ENCODE peak calls at places on chromosomes 4 and X, in eight cellular contexts. One of them, this sample, is unnamed.

GRCh38 chr4:13656569-13656988 is 29.1 kb upstream of the BOD1L1 start:
- DNase-seq in progenitor cell of endocrine pancreas: peak
- DNase-seq in neural progenitor cell: peak
- DNase-seq in transverse colon: peak
- DNase-seq in type B pancreatic cell: no peak
- DNase-seq in lower leg skin: peak
- DNase-seq in kidney epithelial cell: no peak
- DNase-seq in Panc1: peak
- DNase-seq in this sample: peak

GRCh38 chr4:15482842-15483241 is 13.2 kb downstream of the CC2D2A start:
- DNase-seq in progenitor cell of endocrine pancreas: no peak
- DNase-seq in neural progenitor cell: no peak
- DNase-seq in transverse colon: no peak
- DNase-seq in type B pancreatic cell: no peak
- DNase-seq in lower leg skin: no peak
- DNase-seq in kidney epithelial cell: no peak
- DNase-seq in Panc1: no peak
- DNase-seq in this sample: no peak

GRCh38 chrX:129493643-129494042 is 29.6 kb downstream of the SMARCA1 start:
- DNase-seq in progenitor cell of endocrine pancreas: no peak
- DNase-seq in neural progenitor cell: no peak
- DNase-seq in transverse colon: no peak
- DNase-seq in type B pancreatic cell: no peak
- DNase-seq in lower leg skin: no peak
- DNase-seq in kidney epithelial cell: no peak
- DNase-seq in Panc1: no peak
- DNase-seq in this sample: no peak

GRCh38 chr4:104967034-104967401 is 179.7 kb upstream of the TET2 start:
- DNase-seq in progenitor cell of endocrine pancreas: no peak
- DNase-seq in neural progenitor cell: no peak
- DNase-seq in transverse colon: peak
- DNase-seq in type B pancreatic cell: no peak
- DNase-seq in lower leg skin: peak
- DNase-seq in kidney epithelial cell: no peak
- DNase-seq in Panc1: no peak
- DNase-seq in this sample: peak

GRCh38 chr4:57342406-57342805 is 232.2 kb upstream of the IGFBP7 start:
- DNase-seq in progenitor cell of endocrine pancreas: no peak
- DNase-seq in neural progenitor cell: no peak
- DNase-seq in transverse colon: no peak
- DNase-seq in type B pancreatic cell: no peak
- DNase-seq in lower leg skin: no peak
- DNase-seq in kidney epithelial cell: peak
- DNase-seq in Panc1: no peak
- DNase-seq in this sample: no peak

GRCh38 chr4:1328267-1329155 is 18.5 kb upstream of the UVSSA start:
- DNase-seq in progenitor cell of endocrine pancreas: no peak
- DNase-seq in neural progenitor cell: no peak
- DNase-seq in transverse colon: no peak
- DNase-seq in type B pancreatic cell: no peak
- DNase-seq in lower leg skin: no peak
- DNase-seq in kidney epithelial cell: no peak
- DNase-seq in Panc1: no peak
- DNase-seq in this sample: no peak

GRCh38 chr4:138053601-138054322 is 188.4 kb downstream of the SLC7A11 start:
- DNase-seq in progenitor cell of endocrine pancreas: no peak
- DNase-seq in neural progenitor cell: no peak
- DNase-seq in transverse colon: no peak
- DNase-seq in type B pancreatic cell: no peak
- DNase-seq in lower leg skin: no peak
- DNase-seq in kidney epithelial cell: peak
- DNase-seq in Panc1: peak
- DNase-seq in this sample: peak

GRCh38 chr4:4985036-4985435 is 34.2 kb downstream of the CYTL1 start:
- DNase-seq in progenitor cell of endocrine pancreas: no peak
- DNase-seq in neural progenitor cell: no peak
- DNase-seq in transverse colon: no peak
- DNase-seq in type B pancreatic cell: no peak
- DNase-seq in lower leg skin: no peak
- DNase-seq in kidney epithelial cell: no peak
- DNase-seq in Panc1: no peak
- DNase-seq in this sample: no peak

GRCh38 chr4:8340721-8341680 is 71.4 kb downstream of the HTRA3 start:
- DNase-seq in progenitor cell of endocrine pancreas: no peak
- DNase-seq in neural progenitor cell: no peak
- DNase-seq in transverse colon: peak
- DNase-seq in type B pancreatic cell: peak
- DNase-seq in lower leg skin: peak
- DNase-seq in kidney epithelial cell: no peak
- DNase-seq in Panc1: no peak
- DNase-seq in this sample: no peak

GRCh38 chr4:177853198-177853597 is 411.0 kb upstream of the AGA start:
- DNase-seq in progenitor cell of endocrine pancreas: no peak
- DNase-seq in neural progenitor cell: no peak
- DNase-seq in transverse colon: no peak
- DNase-seq in type B pancreatic cell: no peak
- DNase-seq in lower leg skin: no peak
- DNase-seq in kidney epithelial cell: no peak
- DNase-seq in Panc1: no peak
- DNase-seq in this sample: no peak

GRCh38 chr4:8747896-8748575 is 123.6 kb downstream of the HMX1 start:
- DNase-seq in progenitor cell of endocrine pancreas: no peak
- DNase-seq in neural progenitor cell: no peak
- DNase-seq in transverse colon: no peak
- DNase-seq in type B pancreatic cell: peak
- DNase-seq in lower leg skin: no peak
- DNase-seq in kidney epithelial cell: no peak
- DNase-seq in Panc1: no peak
- DNase-seq in this sample: no peak

GRCh38 chr4:141174457-141174856 is 41.2 kb upstream of the RNF150 start:
- DNase-seq in progenitor cell of endocrine pancreas: no peak
- DNase-seq in neural progenitor cell: no peak
- DNase-seq in transverse colon: no peak
- DNase-seq in type B pancreatic cell: no peak
- DNase-seq in lower leg skin: no peak
- DNase-seq in kidney epithelial cell: no peak
- DNase-seq in Panc1: no peak
- DNase-seq in this sample: no peak

GRCh38 chr4:152273343-152273742 is 262.5 kb downstream of the FBXW7 start:
- DNase-seq in progenitor cell of endocrine pancreas: no peak
- DNase-seq in neural progenitor cell: no peak
- DNase-seq in transverse colon: no peak
- DNase-seq in type B pancreatic cell: no peak
- DNase-seq in lower leg skin: no peak
- DNase-seq in kidney epithelial cell: no peak
- DNase-seq in Panc1: no peak
- DNase-seq in this sample: no peak

DNA sequence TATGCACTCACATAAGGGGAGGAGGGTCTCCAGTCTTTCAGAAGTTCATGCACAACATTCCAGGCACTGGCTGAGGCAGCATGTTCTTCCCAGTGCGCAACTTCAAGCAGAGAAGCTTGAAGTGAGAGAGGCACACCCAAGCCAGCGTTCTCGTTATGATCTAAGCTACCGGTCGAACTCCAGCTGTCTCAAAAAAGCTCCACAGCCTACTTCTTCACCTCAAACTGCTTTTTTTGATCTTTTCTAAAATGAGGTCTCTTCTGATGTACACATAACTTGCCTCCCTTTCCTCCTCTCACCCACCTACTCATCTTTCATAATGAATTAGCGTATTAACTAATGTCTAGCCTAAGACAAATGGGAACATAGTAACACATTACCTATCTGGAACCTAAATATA is 25.3 kb downstream of the GPC4 start:
- DNase-seq in progenitor cell of endocrine pancreas: no peak
- DNase-seq in neural progenitor cell: no peak
- DNase-seq in transverse colon: no peak
- DNase-seq in type B pancreatic cell: no peak
- DNase-seq in lower leg skin: no peak
- DNase-seq in kidney epithelial cell: no peak
- DNase-seq in Panc1: no peak
- DNase-seq in this sample: no peak
- TF ChIP-seq CTCF in progenitor cell of endocrine pancreas: no peak
- TF ChIP-seq CTCF in neural progenitor cell: no peak
- TF ChIP-seq CTCF in transverse colon: no peak
- TF ChIP-seq CTCF in type B pancreatic cell: no peak
- TF ChIP-seq CTCF in lower leg skin: no peak
- TF ChIP-seq CTCF in kidney epithelial cell: no peak
- TF ChIP-seq CTCF in Panc1: no peak
- TF ChIP-seq CTCF in this sample: no peak

GRCh38 chr4:7193040-7193958 is 961 bp downstream of the SORCS2 start:
- DNase-seq in progenitor cell of endocrine pancreas: no peak
- DNase-seq in neural progenitor cell: peak
- DNase-seq in transverse colon: no peak
- DNase-seq in type B pancreatic cell: no peak
- DNase-seq in lower leg skin: no peak
- DNase-seq in kidney epithelial cell: no peak
- DNase-seq in Panc1: no peak
- DNase-seq in this sample: no peak

GRCh38 chr4:7195138-7195510 is 2.8 kb downstream of the SORCS2 start:
- DNase-seq in progenitor cell of endocrine pancreas: no peak
- DNase-seq in neural progenitor cell: no peak
- DNase-seq in transverse colon: no peak
- DNase-seq in type B pancreatic cell: no peak
- DNase-seq in lower leg skin: no peak
- DNase-seq in kidney epithelial cell: no peak
- DNase-seq in Panc1: no peak
- DNase-seq in this sample: no peak

GRCh38 chr4:7195546-7196282 is 3.4 kb downstream of the SORCS2 start:
- DNase-seq in progenitor cell of endocrine pancreas: no peak
- DNase-seq in neural progenitor cell: no peak
- DNase-seq in transverse colon: no peak
- DNase-seq in type B pancreatic cell: peak
- DNase-seq in lower leg skin: no peak
- DNase-seq in kidney epithelial cell: no peak
- DNase-seq in Panc1: no peak
- DNase-seq in this sample: no peak

GRCh38 chr4:7196283-7196651 is 3.9 kb downstream of the SORCS2 start:
- DNase-seq in progenitor cell of endocrine pancreas: no peak
- DNase-seq in neural progenitor cell: no peak
- DNase-seq in transverse colon: no peak
- DNase-seq in type B pancreatic cell: no peak
- DNase-seq in lower leg skin: no peak
- DNase-seq in kidney epithelial cell: no peak
- DNase-seq in Panc1: no peak
- DNase-seq in this sample: no peak

DNA sequence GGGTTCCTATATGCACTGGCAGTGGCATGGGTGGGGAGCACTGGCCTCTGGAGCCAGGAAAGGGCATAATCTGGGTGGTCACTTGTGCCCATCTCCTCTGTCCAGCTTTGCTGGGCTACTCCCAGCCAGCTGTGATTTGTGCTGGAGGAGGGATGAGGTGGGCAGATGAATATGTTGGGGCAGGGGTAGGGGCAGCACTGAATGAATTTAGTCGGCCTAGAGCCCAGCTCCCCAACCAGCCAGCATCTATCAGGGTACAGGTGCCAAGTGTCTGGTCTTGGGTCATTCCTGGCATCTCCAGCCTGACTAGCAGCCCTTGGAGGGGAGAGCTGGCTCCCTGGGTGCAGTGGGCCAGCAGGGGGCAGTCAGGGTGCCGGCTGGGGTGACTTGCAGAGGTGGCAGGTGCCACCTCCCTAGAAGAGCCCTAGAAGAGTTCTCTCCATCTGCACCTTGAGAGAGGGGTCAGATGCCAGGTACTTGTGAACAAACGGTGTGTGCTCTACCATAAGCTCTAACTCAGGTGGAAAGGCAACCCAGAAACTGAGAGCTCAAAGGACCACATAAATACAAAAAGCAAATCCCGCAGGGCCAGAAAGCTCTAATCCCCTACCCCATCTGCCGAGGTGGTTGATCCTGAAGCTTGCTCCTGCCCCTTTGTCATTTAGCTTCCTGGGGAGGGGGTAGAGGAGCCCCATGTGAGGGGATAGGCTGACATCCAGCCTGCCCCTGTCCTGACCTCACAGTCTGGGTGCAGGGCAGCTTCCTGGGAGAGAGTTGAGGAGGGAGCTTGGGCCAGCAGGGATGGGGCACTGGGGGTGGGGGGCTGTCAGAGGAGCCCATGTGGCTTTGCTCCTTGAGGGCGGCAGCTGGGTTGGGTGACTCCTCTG is 2.2 kb downstream of the SORCS2 start:
- DNase-seq in progenitor cell of endocrine pancreas: no peak
- DNase-seq in neural progenitor cell: peak
- DNase-seq in transverse colon: no peak
- DNase-seq in type B pancreatic cell: peak
- DNase-seq in lower leg skin: no peak
- DNase-seq in kidney epithelial cell: no peak
- DNase-seq in Panc1: no peak
- DNase-seq in this sample: peak
- TF ChIP-seq CTCF in progenitor cell of endocrine pancreas: peak
- TF ChIP-seq CTCF in neural progenitor cell: peak
- TF ChIP-seq CTCF in transverse colon: peak
- TF ChIP-seq CTCF in type B pancreatic cell: peak
- TF ChIP-seq CTCF in lower leg skin: no peak
- TF ChIP-seq CTCF in kidney epithelial cell: peak
- TF ChIP-seq CTCF in Panc1: peak
- TF ChIP-seq CTCF in this sample: no peak

DNA sequence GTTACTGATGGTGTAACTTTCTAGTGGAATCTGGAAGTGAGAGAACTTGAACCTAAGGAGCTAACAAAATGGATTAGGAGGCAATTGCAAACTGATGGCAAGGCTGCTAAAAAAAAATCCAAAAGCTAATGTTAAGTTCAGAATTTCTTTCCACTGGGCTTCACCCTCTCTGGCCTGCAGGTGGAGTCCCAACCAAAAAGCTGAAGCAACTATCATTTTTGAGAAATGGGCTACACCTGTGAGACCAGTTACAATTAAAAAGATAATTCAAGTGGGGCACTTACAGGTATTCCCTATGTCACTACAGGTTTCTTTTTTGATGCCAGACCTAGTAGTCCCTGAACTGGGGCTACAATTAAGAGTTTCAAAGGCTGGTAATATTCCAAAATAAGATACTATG is 142.1 kb upstream of the FTHL17 start:
- DNase-seq in progenitor cell of endocrine pancreas: no peak
- DNase-seq in neural progenitor cell: no peak
- DNase-seq in transverse colon: no peak
- DNase-seq in type B pancreatic cell: no peak
- DNase-seq in lower leg skin: no peak
- DNase-seq in kidney epithelial cell: no peak
- DNase-seq in Panc1: no peak
- DNase-seq in this sample: peak
- TF ChIP-seq CTCF in progenitor cell of endocrine pancreas: peak
- TF ChIP-seq CTCF in neural progenitor cell: peak
- TF ChIP-seq CTCF in transverse colon: peak
- TF ChIP-seq CTCF in type B pancreatic cell: peak
- TF ChIP-seq CTCF in lower leg skin: no peak
- TF ChIP-seq CTCF in kidney epithelial cell: peak
- TF ChIP-seq CTCF in Panc1: peak
- TF ChIP-seq CTCF in this sample: no peak

GRCh38 chr4:64271601-64272081 is 137.6 kb downstream of the TECRL start:
- DNase-seq in progenitor cell of endocrine pancreas: no peak
- DNase-seq in neural progenitor cell: no peak
- DNase-seq in transverse colon: no peak
- DNase-seq in type B pancreatic cell: no peak
- DNase-seq in lower leg skin: no peak
- DNase-seq in kidney epithelial cell: no peak
- DNase-seq in Panc1: no peak
- DNase-seq in this sample: peak
- TF ChIP-seq CTCF in progenitor cell of endocrine pancreas: no peak
- TF ChIP-seq CTCF in neural progenitor cell: no peak
- TF ChIP-seq CTCF in transverse colon: no peak
- TF ChIP-seq CTCF in type B pancreatic cell: no peak
- TF ChIP-seq CTCF in lower leg skin: no peak
- TF ChIP-seq CTCF in kidney epithelial cell: no peak
- TF ChIP-seq CTCF in Panc1: peak
- TF ChIP-seq CTCF in this sample: no peak

GRCh38 chr4:12110607-12111006 is 681.9 kb upstream of the HS3ST1 start:
- DNase-seq in progenitor cell of endocrine pancreas: no peak
- DNase-seq in neural progenitor cell: no peak
- DNase-seq in transverse colon: no peak
- DNase-seq in type B pancreatic cell: no peak
- DNase-seq in lower leg skin: no peak
- DNase-seq in kidney epithelial cell: no peak
- DNase-seq in Panc1: no peak
- DNase-seq in this sample: no peak
- TF ChIP-seq CTCF in progenitor cell of endocrine pancreas: no peak
- TF ChIP-seq CTCF in neural progenitor cell: no peak
- TF ChIP-seq CTCF in transverse colon: no peak
- TF ChIP-seq CTCF in type B pancreatic cell: no peak
- TF ChIP-seq CTCF in lower leg skin: no peak
- TF ChIP-seq CTCF in kidney epithelial cell: no peak
- TF ChIP-seq CTCF in Panc1: no peak
- TF ChIP-seq CTCF in this sample: no peak

This sample was measured in Calu3.